ENCODE peak calls at places on chromosomes 5 and 9, in eight cellular contexts. D is breast epithelium; V is PC-3; U is GM23338; S is dorsolateral prefrontal cortex; M is brain microvascular endothelial cell; A is fibroblast of lung; Q is CD8-positive, alpha-beta T cell. Z is an unnamed sample.

GRCh38 chr9:109118802-109119438 is 827 bp downstream of the TMEM245 start:
- DNase-seq in D (no peak), U (peak; percentile 88), V (peak; percentile 32), A (peak; percentile 16), M (no peak), Q (no peak), S (no peak), Z (peak; percentile 58)

GRCh38 chr9:81108821-81109220 is 580.5 kb downstream of the TLE1 start:
- DNase-seq in U (no peak), Q (no peak), D (no peak), M (no peak), V (peak; percentile 69), A (no peak), S (no peak), Z (no peak)

GRCh38 chr5:141319699-141320098 is 885 bp downstream of the TAF7 start:
- DNase-seq in V (no peak), U (no peak), S (no peak), Q (no peak), M (no peak), A (no peak), D (no peak), Z (no peak)

GRCh38 chr9:112169368-112169767 is 5.7 kb downstream of the SUSD1 start:
- DNase-seq in A (no peak), U (no peak), S (no peak), Q (no peak), D (no peak), M (no peak), V (peak; percentile 38), Z (no peak)

GRCh38 chr5:92421937-92422336 is 1038.8 kb upstream of the ARRDC3 start:
- DNase-seq in S (no peak), Q (no peak), M (no peak), U (peak; percentile 23), D (no peak), V (peak; percentile 11), A (peak; percentile 26), Z (no peak)

GRCh38 chr9:116336133-116336862 is 182.7 kb downstream of the PAPPA start:
- DNase-seq in M (no peak), D (no peak), Q (no peak), S (no peak), A (peak; percentile 46), V (no peak), U (no peak), Z (no peak)

GRCh38 chr9:130451509-130452388 is 7.0 kb downstream of the ASS1 start:
- DNase-seq in D (peak; percentile 84), V (peak; percentile 84), U (peak; percentile 81), Q (no peak), M (peak; percentile 94), S (no peak), A (peak; percentile 95), Z (no peak)

GRCh38 chr9:11023201-11023600 is 410.4 kb upstream of the PTPRD start:
- DNase-seq in M (no peak), U (no peak), Q (no peak), D (no peak), A (no peak), V (no peak), S (no peak), Z (no peak)

GRCh38 chr5:175466700-175467318 is 11.6 kb upstream of the SFXN1 start:
- DNase-seq in M (no peak), A (no peak), S (no peak), Q (no peak), D (peak; percentile 73), V (no peak), U (no peak), Z (no peak)

GRCh38 chr9:126024581-126025230 is 277.5 kb downstream of the PBX3 start:
- DNase-seq in A (no peak), D (no peak), S (no peak), M (no peak), V (no peak), U (no peak), Q (no peak), Z (no peak)

GRCh38 chr9:14428781-14429230 is 114.9 kb upstream of the NFIB start:
- DNase-seq in U (peak; percentile 97), M (peak; percentile 77), S (peak; percentile 60), A (peak; percentile 84), V (peak; percentile 73), Q (no peak), D (peak; percentile 40), Z (peak; percentile 60)

GRCh38 chr9:35911690-35912089 is 2.4 kb downstream of the SPAAR start:
- DNase-seq in A (no peak), D (no peak), V (no peak), M (no peak), S (no peak), Q (no peak), U (no peak), Z (no peak)

GRCh38 chr5:74641014-74641777 is 668 bp upstream of the ENC1 start:
- DNase-seq in U (peak; percentile 84), S (peak; percentile 58), V (peak; percentile 89), D (peak; percentile 54), A (peak; percentile 78), Q (no peak), M (peak; percentile 79), Z (peak; percentile 71)

GRCh38 chr5:89044665-89045200 is 161.7 kb upstream of the MEF2C start:
- DNase-seq in U (no peak), Q (no peak), V (no peak), M (no peak), A (no peak), D (no peak), S (no peak), Z (no peak)

GRCh38 chr5:179974946-179975712 is 67.4 kb upstream of the TBC1D9B start:
- DNase-seq in M (no peak), V (peak; percentile 33), U (peak; percentile 88), S (peak; percentile 43), D (no peak), Q (peak; percentile 27), A (peak; percentile 14), Z (peak; percentile 30)

GRCh38 chr5:149895416-149896345 is 48.9 kb downstream of the PDE6A start:
- DNase-seq in Q (no peak), S (no peak), A (peak; percentile 61), M (no peak), V (peak; percentile 59), D (no peak), U (no peak), Z (no peak)

GRCh38 chr9:106432631-106433030 is 430.3 kb upstream of the ZNF462 start:
- DNase-seq in M (no peak), S (no peak), U (no peak), A (no peak), D (no peak), Q (no peak), V (peak; percentile 78), Z (no peak)

GRCh38 chr5:43428034-43428712 is 16.0 kb upstream of the CCL28 start:
- DNase-seq in M (peak; percentile 6), D (peak; percentile 30), A (peak; percentile 54), S (no peak), Q (no peak), U (no peak), V (peak; percentile 65), Z (no peak)

GRCh38 chr5:27124590-27124989 is 86.2 kb upstream of the CDH9 start:
- DNase-seq in S (no peak), U (peak; percentile 69), M (peak; percentile 54), D (no peak), Q (no peak), A (peak; percentile 8), V (peak; percentile 56), Z (no peak)

GRCh38 chr5:174589011-174589410 is 135.4 kb upstream of the MSX2 start:
- DNase-seq in M (no peak), Q (no peak), S (no peak), A (no peak), D (no peak), V (no peak), U (no peak), Z (no peak)

GRCh38 chr5:1975406-1975715 is 92.6 kb upstream of the IRX4 start:
- DNase-seq in S (no peak), V (no peak), M (no peak), Q (no peak), D (peak; percentile 43), A (no peak), U (no peak), Z (no peak)

GRCh38 chr5:53027913-53028312 is 38.8 kb downstream of the ITGA2 start:
- DNase-seq in D (peak; percentile 54), V (peak; percentile 74), M (peak; percentile 62), S (no peak), A (peak; percentile 83), Q (no peak), U (no peak), Z (no peak)

GRCh38 chr9:137028013-137028280 is at the start of gene ABCA2:
- DNase-seq in V (no peak), Q (no peak), D (no peak), S (no peak), M (no peak), U (no peak), A (no peak), Z (no peak)
- H3K27ac ChIP-seq in V (no peak within 1 kb of the TSS), Q (peak within 1 kb of the TSS; percentile 37), D (peak within 1 kb of the TSS; percentile 55), S (peak within 1 kb of the TSS; percentile 99), M (no peak within 1 kb of the TSS), U (no peak within 1 kb of the TSS), A (no peak within 1 kb of the TSS), Z (peak within 1 kb of the TSS; percentile 99)

GRCh38 chr9:96067551-96068076 is 192.1 kb downstream of the ERCC6L2 start:
- DNase-seq in D (no peak), U (no peak), M (no peak), S (no peak), A (no peak), V (no peak), Q (no peak), Z (no peak)
- H3K27ac ChIP-seq in D (no peak overlapping the region), U (no peak overlapping the region), M (no peak overlapping the region), S (no peak overlapping the region), A (no peak overlapping the region), V (no peak overlapping the region), Q (no peak overlapping the region), Z (no peak overlapping the region)

GRCh38 chr5:167534131-167534530 is 757.3 kb upstream of the WWC1 start:
- DNase-seq in S (no peak), D (no peak), A (no peak), Q (no peak), U (peak; percentile 8), M (no peak), V (no peak), Z (no peak)

GRCh38 chr5:167530548-167530947 is 760.9 kb upstream of the WWC1 start:
- DNase-seq in D (no peak), S (no peak), V (no peak), U (peak; percentile 21), A (no peak), M (no peak), Q (no peak), Z (no peak)

GRCh38 chr5:167524941-167525485 is 766.4 kb upstream of the WWC1 start:
- DNase-seq in D (no peak), M (no peak), A (peak; percentile 4), V (no peak), Q (no peak), S (no peak), U (no peak), Z (no peak)

GRCh38 chr5:167528651-167529050 is 762.8 kb upstream of the WWC1 start:
- DNase-seq in U (peak; percentile 69), S (no peak), D (no peak), V (no peak), A (no peak), Q (no peak), M (no peak), Z (no peak)
- H3K27ac ChIP-seq in U (no peak overlapping the region), S (no peak overlapping the region), D (no peak overlapping the region), V (no peak overlapping the region), A (no peak overlapping the region), Q (no peak overlapping the region), M (no peak overlapping the region), Z (no peak overlapping the region)

DNA sequence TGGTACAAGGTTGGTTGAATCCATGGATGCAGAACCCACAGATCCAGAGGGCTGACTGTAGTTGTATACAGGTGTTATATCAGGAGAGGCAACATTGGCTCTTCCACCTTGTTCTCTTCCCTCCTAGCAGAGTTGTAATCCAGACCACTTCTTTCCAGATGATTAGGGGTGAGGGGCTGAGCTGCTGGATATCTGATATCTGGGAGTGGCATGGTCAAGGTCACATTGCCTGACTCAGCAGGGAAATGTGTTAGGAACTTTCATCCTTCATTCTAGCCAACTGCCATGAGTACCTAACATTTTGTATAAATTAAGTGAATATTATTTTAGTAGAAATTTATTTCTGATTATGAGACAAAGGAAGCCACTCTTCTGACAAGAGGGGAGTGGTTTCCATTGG is 7.3 kb downstream of the DAPK1 start:
- DNase-seq in V (no peak), U (no peak), Q (no peak), D (no peak), A (no peak), M (no peak), S (no peak), Z (no peak)
- H3K27ac ChIP-seq in V (no peak overlapping the region), U (no peak overlapping the region), Q (no peak overlapping the region), D (no peak overlapping the region), A (no peak overlapping the region), M (no peak overlapping the region), S (no peak overlapping the region), Z (no peak overlapping the region)